ENCODE peak calls at places on chromosomes 2 and 18, in six cellular contexts. U is psoas muscle, E is activated T-helper 1 cell treated with Interleukin-2 at 50 U/mL for 16 hours, H is suprapubic skin, T is HuH-7.5, N is stromal cell of bone marrow. A is an unnamed sample.

GRCh38 chr2:109470121-109470921 is 143.4 kb downstream of the SEPTIN10 start:
- DNase-seq in E (no peak), U (no peak), T (no peak), H (no peak), N (no peak), A (no peak)

GRCh38 chr18:394997-395383 is 105.5 kb downstream of the COLEC12 start:
- DNase-seq in U (no peak), N (peak), H (no peak), E (no peak), T (no peak), A (no peak)

GRCh38 chr18:55447672-55448018 is 140.3 kb downstream of the TCF4 start:
- DNase-seq in T (no peak), U (no peak), E (no peak), H (no peak), N (no peak), A (no peak)

GRCh38 chr2:222130855-222131254 is 167.9 kb downstream of the PAX3 start:
- DNase-seq in T (no peak), H (no peak), U (no peak), E (no peak), N (no peak), A (no peak)

GRCh38 chr2:185899364-185899763 is 160.8 kb downstream of the FSIP2 start:
- DNase-seq in T (no peak), N (no peak), E (no peak), U (no peak), H (no peak), A (no peak)

GRCh38 chr18:68660355-68661183 is 54.3 kb downstream of the TMX3 start:
- DNase-seq in N (peak), H (no peak), T (no peak), E (no peak), U (no peak), A (peak)

GRCh38 chr18:22544626-22545025 is 126.9 kb upstream of the CTAGE1 start:
- DNase-seq in T (no peak), E (no peak), N (no peak), U (no peak), H (no peak), A (no peak)

GRCh38 chr2:195649629-195650190 is 7.3 kb upstream of the SLC39A10 start:
- DNase-seq in E (no peak), H (no peak), U (no peak), T (no peak), N (no peak), A (no peak)

GRCh38 chr2:82260521-82260920 is 1956.0 kb upstream of the LRRTM1 start:
- DNase-seq in N (no peak), U (no peak), T (no peak), E (no peak), H (no peak), A (no peak)

GRCh38 chr2:28276076-28276618 is 116.5 kb upstream of the FOSL2 start:
- DNase-seq in H (no peak), E (no peak), N (peak), T (no peak), U (no peak), A (no peak)

GRCh38 chr2:77796397-77796796 is 274.2 kb upstream of the LRRTM4 start:
- DNase-seq in E (no peak), N (no peak), T (no peak), U (no peak), H (no peak), A (no peak)

GRCh38 chr2:17541514-17541950 is 1.0 kb downstream of the VSNL1 start:
- DNase-seq in H (no peak), U (no peak), E (no peak), T (no peak), N (no peak), A (no peak)

GRCh38 chr18:5058768-5059539 is 138.1 kb downstream of the AKAIN1 start:
- DNase-seq in H (no peak), E (no peak), U (peak), N (peak), T (no peak), A (no peak)

GRCh38 chr2:25310965-25311865 is 30.5 kb downstream of the DNMT3A start:
- DNase-seq in T (peak), U (no peak), E (no peak), H (peak), N (no peak), A (no peak)

GRCh38 chr2:101696272-101697123 is 1.0 kb upstream of the MAP4K4 start:
- DNase-seq in T (no peak), U (peak), E (no peak), H (no peak), N (no peak), A (peak)

GRCh38 chr2:230974096-230974913 is 21.6 kb upstream of the SPATA3 start:
- DNase-seq in T (no peak), E (peak), H (no peak), N (peak), U (no peak), A (no peak)

GRCh38 chr2:48479923-48480322 is 50.0 kb upstream of the STON1 start:
- DNase-seq in N (no peak), H (no peak), T (no peak), E (no peak), U (no peak), A (peak)

GRCh38 chr2:186822323-186822722 is 26.6 kb downstream of the ZSWIM2 start:
- DNase-seq in T (no peak), N (no peak), E (no peak), H (no peak), U (no peak), A (no peak)

GRCh38 chr2:100252811-100253698 is 69.2 kb downstream of the LONRF2 start:
- DNase-seq in H (no peak), U (no peak), T (no peak), N (no peak), E (no peak), A (peak)